ENCODE peak calls at places on chromosomes 6 and 20, in six cellular contexts. H, T, J, B, Y and O are unnamed samples.

GRCh38 chr6:28615955-28616747 is 90.5 kb downstream of the GPX5 start:
- DNase-seq in H (no peak), T (no peak), J (no peak), B (no peak), Y (no peak), O (no peak)

GRCh38 chr6:152085533-152085932 is 278.1 kb downstream of the ESR1 start:
- DNase-seq in H (no peak), T (no peak), J (no peak), B (no peak), Y (peak; percentile 53), O (peak; percentile 48)

GRCh38 chr6:88339816-88340215 is 173.7 kb upstream of the CNR1 start:
- DNase-seq in H (no peak), T (no peak), J (no peak), B (no peak), Y (peak; percentile 36), O (peak; percentile 37)

GRCh38 chr6:125094563-125094962 is 59.0 kb upstream of the TPD52L1 start:
- DNase-seq in H (no peak), T (no peak), J (no peak), B (no peak), Y (peak; percentile 49), O (peak; percentile 66)

GRCh38 chr6:111674413-111674812 is 68.7 kb upstream of the TRAF3IP2 start:
- DNase-seq in H (no peak), T (no peak), J (no peak), B (no peak), Y (no peak), O (no peak)

GRCh38 chr6:108711094-108711493 is 137.1 kb upstream of the ARMC2 start:
- DNase-seq in H (no peak), T (no peak), J (no peak), B (no peak), Y (no peak), O (no peak)

GRCh38 chr6:46606318-46606717 is 46.3 kb downstream of the CYP39A1 start:
- DNase-seq in H (peak; percentile 15), T (no peak), J (no peak), B (no peak), Y (no peak), O (peak; percentile 5)

GRCh38 chr6:31498748-31499147 is 803 bp downstream of the MICB start:
- DNase-seq in H (no peak), T (no peak), J (no peak), B (no peak), Y (peak; percentile 6), O (no peak)

GRCh38 chr6:80508885-80509630 is 402.6 kb downstream of the BCKDHB start:
- DNase-seq in H (peak; percentile 6), T (no peak), J (no peak), B (no peak), Y (no peak), O (peak; percentile 67)

GRCh38 chr6:4170297-4170696 is 34.9 kb upstream of the ECI2 start:
- DNase-seq in H (no peak), T (no peak), J (no peak), B (no peak), Y (no peak), O (no peak)

GRCh38 chr6:11496152-11497060 is 41.1 kb upstream of the TMEM170B start:
- DNase-seq in H (peak; percentile 82), T (peak; percentile 63), J (peak; percentile 48), B (peak; percentile 62), Y (peak; percentile 68), O (peak; percentile 85)

GRCh38 chr6:157323924-157324276 is 581 bp upstream of the TMEM242 start:
- DNase-seq in H (no peak), T (peak; percentile 40), J (no peak), B (peak; percentile 40), Y (peak; percentile 88), O (peak; percentile 70)

GRCh38 chr6:17483391-17484016 is 90.1 kb downstream of the CAP2 start:
- DNase-seq in H (no peak), T (no peak), J (no peak), B (no peak), Y (no peak), O (no peak)

GRCh38 chr20:44736170-44737021 is 9.3 kb upstream of the KCNK15 start:
- DNase-seq in H (no peak), T (peak; percentile 74), J (peak; percentile 68), B (no peak), Y (peak; percentile 76), O (peak; percentile 94)

GRCh38 chr6:126570507-126570906 is 230.6 kb downstream of the CENPW start:
- DNase-seq in H (no peak), T (no peak), J (no peak), B (no peak), Y (no peak), O (no peak)

GRCh38 chr6:25485820-25486559 is 166.0 kb upstream of the SCGN start:
- DNase-seq in H (peak; percentile 91), T (no peak), J (no peak), B (no peak), Y (no peak), O (peak; percentile 13)

GRCh38 chr6:89411269-89412070 is 603 bp downstream of the RRAGD start:
- DNase-seq in H (no peak), T (no peak), J (peak; percentile 55), B (peak; percentile 68), Y (no peak), O (no peak)

GRCh38 chr6:166989427-166990034 is 9.7 kb upstream of the CEP43 start:
- DNase-seq in H (peak; percentile 1), T (no peak), J (no peak), B (peak; percentile 46), Y (peak; percentile 18), O (peak; percentile 59)

GRCh38 chr6:47655719-47656595 is 42.4 kb upstream of the ADGRF4 start:
- DNase-seq in H (no peak), T (no peak), J (no peak), B (no peak), Y (peak; percentile 78), O (peak; percentile 60)